ENCODE peak calls at places on chromosomes 2 and 18, in four cellular contexts. F is GM23338, M is GM20000, A is MCF 10A. Z is an unnamed sample.

GRCh38 chr2:135490381-135490780 is 40.6 kb downstream of the ZRANB3 start:
- DNase-seq in M (no peak), F (peak; percentile 11), A (no peak), Z (no peak)

GRCh38 chr18:39648616-39649015 is 2083.0 kb upstream of the CELF4 start:
- DNase-seq in M (no peak), A (no peak), F (no peak), Z (no peak)

GRCh38 chr2:41998789-41999470 is 48.9 kb upstream of the PKDCC start:
- DNase-seq in A (no peak), M (no peak), F (no peak), Z (no peak)

GRCh38 chr2:23221901-23222300 is 163.1 kb upstream of the KLHL29 start:
- DNase-seq in M (no peak), F (no peak), A (no peak), Z (no peak)

GRCh38 chr2:238761802-238762373 is 86.0 kb upstream of the TWIST2 start:
- DNase-seq in A (peak; percentile 52), M (no peak), F (peak; percentile 58), Z (no peak)

GRCh38 chr2:62297642-62298010 is 101.7 kb downstream of the B3GNT2 start:
- DNase-seq in A (peak; percentile 50), M (no peak), F (peak; percentile 77), Z (no peak)

GRCh38 chr2:215878476-215879063 is 134.8 kb downstream of the MREG start:
- DNase-seq in F (no peak), M (no peak), A (no peak), Z (no peak)

GRCh38 chr2:222733846-222734689 is 62.6 kb downstream of the MOGAT1 start:
- DNase-seq in A (no peak), M (no peak), F (no peak), Z (no peak)

GRCh38 chr2:186427970-186428369 is 58.1 kb upstream of the ZC3H15 start:
- DNase-seq in A (peak; percentile 10), F (no peak), M (no peak), Z (no peak)

GRCh38 chr2:67733517-67733916 is 329.3 kb downstream of the C1D start:
- DNase-seq in F (peak; percentile 66), M (peak; percentile 28), A (peak; percentile 45), Z (peak; percentile 12)

GRCh38 chr2:167823066-167823465 is 424.3 kb downstream of the STK39 start:
- DNase-seq in A (no peak), M (no peak), F (no peak), Z (no peak)

GRCh38 chr2:12731701-12732280 is 15.1 kb downstream of the TRIB2 start:
- DNase-seq in F (peak; percentile 39), M (no peak), A (no peak), Z (no peak)

GRCh38 chr2:233892793-233893192 is 24.4 kb upstream of the TRPM8 start:
- DNase-seq in A (peak; percentile 3), F (no peak), M (no peak), Z (no peak)

GRCh38 chr2:202339052-202339870 is 36.9 kb upstream of the BMPR2 start:
- DNase-seq in A (peak; percentile 79), M (no peak), F (no peak), Z (no peak)

GRCh38 chr18:39313992-39314391 is 1748.4 kb upstream of the CELF4 start:
- DNase-seq in F (no peak), A (no peak), M (no peak), Z (no peak)

GRCh38 chr2:28142403-28142802 is 250.3 kb upstream of the FOSL2 start:
- DNase-seq in M (no peak), A (no peak), F (no peak), Z (no peak)

GRCh38 chr18:7876354-7876753 is 309.2 kb downstream of the PTPRM start:
- DNase-seq in A (no peak), M (no peak), F (no peak), Z (no peak)

GRCh38 chr2:3409627-3410170 is 30.2 kb downstream of the TRAPPC12 start:
- DNase-seq in M (no peak), A (no peak), F (no peak), Z (no peak)

GRCh38 chr2:9758741-9759140 is 84.5 kb upstream of the TAF1B start:
- DNase-seq in A (no peak), M (no peak), F (no peak), Z (no peak)

GRCh38 chr2:160450486-160450885 is 43.1 kb downstream of the RBMS1 start:
- DNase-seq in F (no peak), A (no peak), M (no peak), Z (no peak)

GRCh38 chr2:159939946-159940345 is 122.5 kb downstream of the PLA2R1 start:
- DNase-seq in M (peak; percentile 57), A (peak; percentile 32), F (peak; percentile 25), Z (peak; percentile 45)

DNA sequence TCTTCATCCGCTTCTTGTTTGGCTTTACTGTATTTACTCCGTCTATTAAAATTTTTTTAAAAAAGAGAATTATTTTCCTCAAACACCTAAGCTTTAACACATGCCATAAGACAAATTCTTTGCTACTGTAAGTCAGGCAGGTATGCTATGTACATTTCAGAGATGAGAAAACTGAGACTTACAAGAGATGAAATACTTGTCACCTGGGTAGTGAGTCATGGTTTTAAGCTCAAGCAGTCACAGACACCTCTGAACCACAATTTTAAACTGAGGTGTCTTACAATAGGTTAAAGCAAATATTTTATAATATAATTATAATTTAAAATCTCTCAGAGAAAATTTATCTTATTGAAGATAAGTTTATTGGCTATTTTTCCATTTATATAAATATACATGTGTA is 126.0 kb downstream of the EPHA4 start:
- DNase-seq in F (no peak), M (no peak), A (no peak), Z (no peak)
- TF ChIP-seq CTCF in F (no peak), M (no peak), A (no peak), Z (no peak)

DNA sequence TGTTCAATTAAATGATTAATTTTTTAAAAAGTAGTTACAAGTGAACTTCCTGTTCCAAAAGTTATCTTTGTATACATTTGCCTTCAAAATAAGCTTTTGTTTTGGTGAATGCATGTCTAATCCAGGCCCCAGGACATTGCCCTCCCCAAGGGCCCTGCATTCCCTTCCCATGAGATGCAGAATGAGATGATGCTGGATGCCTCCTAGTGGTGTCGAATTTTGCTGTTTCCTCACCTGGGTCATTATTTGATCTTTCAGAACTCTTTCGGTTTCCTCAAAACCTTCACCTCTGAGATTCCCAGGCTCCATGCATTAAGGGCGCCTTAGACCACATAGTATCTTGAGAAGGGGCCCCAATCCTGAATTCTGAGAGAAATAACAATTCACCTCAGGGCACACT is 728.8 kb downstream of the CNTNAP5 start:
- DNase-seq in A (no peak), M (no peak), F (peak; percentile 49), Z (no peak)
- TF ChIP-seq CTCF in A (no peak), M (no peak), F (peak; percentile 44), Z (no peak)

DNA sequence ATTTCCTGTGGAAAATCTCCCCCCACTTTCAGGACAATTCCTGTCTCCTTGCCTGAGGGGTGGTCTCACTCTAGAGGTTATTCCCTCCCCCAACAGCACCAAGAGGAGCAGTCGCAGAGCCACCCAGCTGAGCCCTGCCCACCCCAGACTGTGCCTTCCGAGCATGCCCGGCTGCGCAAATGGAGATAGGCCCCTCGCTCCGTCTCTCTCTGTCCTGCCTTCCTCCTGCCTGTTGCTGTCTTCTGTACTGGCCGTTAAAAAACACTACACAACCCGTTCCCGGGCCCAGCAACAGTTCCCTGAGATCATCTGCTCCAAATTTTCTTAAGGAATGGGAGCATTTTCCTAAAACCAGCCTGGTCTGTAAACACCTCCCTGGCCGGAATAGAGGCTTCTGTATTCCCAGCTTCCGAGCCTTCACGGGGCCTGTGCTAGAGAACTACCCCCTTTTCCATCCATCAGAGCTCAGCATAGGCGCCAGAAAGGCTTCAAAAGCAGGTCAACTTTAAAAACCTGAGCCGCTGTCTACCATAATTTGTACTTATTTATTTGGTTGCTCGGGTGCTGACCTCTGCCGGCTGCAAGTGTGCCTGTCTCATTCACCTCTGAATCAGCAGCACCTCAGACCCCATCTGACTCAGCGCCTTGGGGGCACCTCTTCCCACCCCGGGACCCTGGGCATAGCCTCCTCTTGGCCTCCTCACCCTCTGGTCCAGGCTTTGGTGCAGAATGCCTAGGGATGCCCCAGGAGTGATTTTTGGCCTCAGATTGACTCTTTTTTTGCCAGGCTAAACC is 159.4 kb downstream of the PXDN start:
- DNase-seq in M (no peak), A (peak; percentile 34), F (no peak), Z (no peak)
- TF ChIP-seq CTCF in M (no peak), A (peak; percentile 34), F (no peak), Z (no peak)

GRCh38 chr18:32468147-32468845 is 2.4 kb downstream of the GAREM1 start:
- DNase-seq in F (no peak), M (no peak), A (no peak), Z (no peak)

GRCh38 chr18:32470713-32471633 is at the start of gene GAREM1:
- DNase-seq in M (peak; percentile 94), F (peak; percentile 93), A (peak; percentile 99), Z (peak; percentile 96)

GRCh38 chr18:32469691-32470131 is 971 bp downstream of the GAREM1 start:
- DNase-seq in M (no peak), F (no peak), A (peak; percentile 49), Z (peak; percentile 28)

GRCh38 chr18:32470136-32470712 is 458 bp downstream of the GAREM1 start:
- DNase-seq in F (peak; percentile 38), A (peak; percentile 35), M (peak; percentile 49), Z (peak; percentile 57)

GRCh38 chr18:32469190-32469611 is 1.5 kb downstream of the GAREM1 start:
- DNase-seq in A (peak; percentile 38), F (no peak), M (peak; percentile 26), Z (no peak)
- TF ChIP-seq CTCF in A (peak; percentile 8), F (peak; percentile 21), M (no peak), Z (no peak)

DNA sequence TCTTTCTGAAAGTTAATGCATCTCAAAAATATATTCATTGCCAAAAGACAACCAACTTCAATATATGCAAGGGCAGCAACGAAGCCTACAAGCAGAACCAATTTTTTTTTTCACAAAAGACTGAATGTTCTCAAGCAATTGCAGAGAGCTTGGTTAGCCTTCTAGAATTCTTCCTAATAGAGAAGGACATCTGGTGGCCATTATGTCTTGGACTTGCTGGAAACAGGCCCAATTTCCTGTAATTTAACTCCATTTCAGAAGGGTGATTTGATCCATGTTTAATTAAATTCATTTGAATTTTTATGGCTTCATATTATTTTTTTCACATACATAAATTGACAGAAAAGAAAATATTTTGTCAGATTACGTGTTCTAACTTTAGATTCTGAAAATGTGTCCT is 208.0 kb downstream of the TPGS2 start:
- DNase-seq in F (no peak), M (no peak), A (no peak), Z (no peak)
- TF ChIP-seq CTCF in F (peak; percentile 19), M (no peak), A (no peak), Z (no peak)

GRCh38 chr2:189638305-189639002 is 22.8 kb upstream of the ASNSD1 start:
- DNase-seq in A (no peak), F (no peak), M (no peak), Z (no peak)
- TF ChIP-seq CTCF in A (no peak), F (no peak), M (no peak), Z (no peak)

GRCh38 chr18:74981476-74981875 is 227.5 kb downstream of the PTGR3 start:
- DNase-seq in M (no peak), A (no peak), F (no peak), Z (no peak)

GRCh38 chr18:74980669-74981068 is 228.3 kb downstream of the PTGR3 start:
- DNase-seq in A (no peak), M (no peak), F (no peak), Z (no peak)

GRCh38 chr18:74977041-74977440 is 231.9 kb downstream of the PTGR3 start:
- DNase-seq in M (no peak), F (no peak), A (no peak), Z (no peak)

GRCh38 chr18:74972354-74972753 is 236.6 kb downstream of the PTGR3 start:
- DNase-seq in A (no peak), F (no peak), M (no peak), Z (no peak)

GRCh38 chr18:74976331-74976909 is 232.5 kb downstream of the PTGR3 start:
- DNase-seq in M (no peak), A (no peak), F (no peak), Z (no peak)
- TF ChIP-seq CTCF in M (no peak), A (no peak), F (no peak), Z (no peak)

GRCh38 chr18:23237524-23238151 is 102.4 kb downstream of the CABLES1 start:
- DNase-seq in M (peak; percentile 72), A (no peak), F (peak; percentile 45), Z (peak; percentile 73)
- TF ChIP-seq CTCF in M (peak; percentile 11), A (no peak), F (peak; percentile 23), Z (peak; percentile 35)